ENCODE peak calls at places on chromosomes 4 and X, in seven cellular contexts. A, Y, M, O, D, P and F are unnamed samples.

GRCh38 chr4:85391011-85391410 is 83.9 kb upstream of the ARHGAP24 start:
- DNase-seq in O (no peak), P (no peak), D (no peak), A (no peak), Y (no peak), M (no peak), F (no peak)

GRCh38 chr4:39846135-39846534 is 131.6 kb downstream of the PDS5A start:
- DNase-seq in A (no peak), O (no peak), M (no peak), D (no peak), P (no peak), Y (no peak), F (no peak)

GRCh38 chrX:134634691-134635090 is 23.6 kb downstream of the PLAC1 start:
- DNase-seq in D (peak), Y (no peak), M (no peak), A (no peak), P (no peak), O (peak), F (no peak)

GRCh38 chrX:50712777-50713176 is 101.2 kb downstream of the SHROOM4 start:
- DNase-seq in O (no peak), A (no peak), Y (no peak), P (no peak), M (no peak), D (no peak), F (no peak)

GRCh38 chrX:24020280-24020876 is 6.6 kb downstream of the KLHL15 start:
- DNase-seq in Y (no peak), P (no peak), A (no peak), O (peak), M (no peak), D (peak), F (no peak)

GRCh38 chrX:18886344-18887161 is 97.4 kb downstream of the PHKA2 start:
- DNase-seq in A (peak), P (peak), M (peak), O (peak), Y (no peak), D (peak), F (no peak)

GRCh38 chr4:77777135-77777777 is 41.9 kb downstream of the CNOT6L start:
- DNase-seq in M (no peak), O (peak), D (peak), Y (no peak), A (no peak), P (no peak), F (no peak)

GRCh38 chr4:80305466-80305865 is 30.1 kb upstream of the CFAP299 start:
- DNase-seq in P (no peak), M (no peak), O (peak), A (no peak), D (no peak), Y (no peak), F (no peak)

GRCh38 chr4:161419822-161420221 is 744.0 kb downstream of the FSTL5 start:
- DNase-seq in O (no peak), M (no peak), A (no peak), P (no peak), Y (no peak), D (no peak), F (no peak)

GRCh38 chrX:153592966-153593688 is 5.8 kb downstream of the CCNQ start:
- DNase-seq in M (no peak), O (no peak), Y (no peak), P (peak), A (no peak), D (no peak), F (no peak)

GRCh38 chr4:1862055-1862911 is 6.3 kb upstream of the LETM1 start:
- DNase-seq in A (no peak), D (no peak), O (no peak), Y (no peak), P (no peak), M (no peak), F (no peak)

GRCh38 chrX:9525511-9526248 is 60.8 kb downstream of the TBL1X start:
- DNase-seq in O (no peak), P (no peak), A (no peak), Y (no peak), D (no peak), M (no peak), F (no peak)